ENCODE peak calls at places on chromosomes 13 and 19, in eight cellular contexts. L is transverse colon, U is choroid plexus epithelial cell, N is astrocyte, H is neural progenitor cell, P is HFFc6, J is progenitor cell of endocrine pancreas, A is tibial nerve. D is an unnamed sample.

GRCh38 chr13:50898338-50898737 is 11.3 kb upstream of the RNASEH2B start:
- DNase-seq in L (no peak), U (no peak), N (no peak), H (no peak), P (no peak), J (no peak), A (no peak), D (no peak)

GRCh38 chr19:48480476-48481190 is 11.5 kb downstream of the CYTH2 start:
- DNase-seq in L (peak), U (peak), N (no peak), H (no peak), P (peak), J (no peak), A (no peak), D (no peak)

GRCh38 chr13:79194272-79194671 is 211.8 kb downstream of the RBM26 start:
- DNase-seq in L (peak), U (no peak), N (no peak), H (no peak), P (no peak), J (no peak), A (no peak), D (no peak)

GRCh38 chr13:27374126-27374613 is 50.2 kb upstream of the GTF3A start:
- DNase-seq in L (peak), U (no peak), N (no peak), H (no peak), P (no peak), J (no peak), A (no peak), D (no peak)

GRCh38 chr13:34967851-34968562 is 25.9 kb downstream of the NBEA start:
- DNase-seq in L (no peak), U (peak), N (peak), H (no peak), P (no peak), J (no peak), A (no peak), D (no peak)

GRCh38 chr13:30872685-30873443 is 33.2 kb upstream of the MEDAG start:
- DNase-seq in L (no peak), U (peak), N (peak), H (peak), P (peak), J (no peak), A (no peak), D (no peak)

GRCh38 chr19:31555634-31556215 is 206.5 kb upstream of the TSHZ3 start:
- DNase-seq in L (no peak), U (no peak), N (no peak), H (no peak), P (no peak), J (no peak), A (no peak), D (no peak)

GRCh38 chr19:54473071-54473941 is at the start of gene CDC42EP5:
- DNase-seq in L (peak), U (peak), N (peak), H (peak), P (peak), J (no peak), A (peak), D (peak)

GRCh38 chr19:18456279-18456678 is 18.3 kb upstream of the ISYNA1 start:
- DNase-seq in L (no peak), U (no peak), N (no peak), H (no peak), P (no peak), J (no peak), A (no peak), D (no peak)

GRCh38 chr19:5632657-5633056 is 9.8 kb downstream of the SAFB start:
- DNase-seq in L (peak), U (no peak), N (no peak), H (no peak), P (no peak), J (no peak), A (no peak), D (no peak)

GRCh38 chr13:57633950-57634828 is 2.6 kb downstream of the PCDH17 start:
- DNase-seq in L (no peak), U (no peak), N (peak), H (peak), P (no peak), J (peak), A (no peak), D (no peak)

GRCh38 chr13:57631607-57632275 is at the start of gene PCDH17:
- DNase-seq in L (peak), U (peak), N (peak), H (peak), P (no peak), J (peak), A (no peak), D (peak)

GRCh38 chr13:57632276-57633140 is 964 bp downstream of the PCDH17 start:
- DNase-seq in L (no peak), U (no peak), N (peak), H (peak), P (no peak), J (peak), A (no peak), D (peak)

GRCh38 chr13:57634829-57635165 is 3.3 kb downstream of the PCDH17 start:
- DNase-seq in L (no peak), U (no peak), N (no peak), H (peak), P (no peak), J (no peak), A (no peak), D (no peak)

GRCh38 chr13:57633141-57633949 is 1.8 kb downstream of the PCDH17 start:
- DNase-seq in L (peak), U (no peak), N (peak), H (peak), P (no peak), J (peak), A (no peak), D (peak)
- TF ChIP-seq CTCF in L (no peak), U (peak), N (peak), H (peak), P (peak), J (peak), A (peak), D (peak)

GRCh38 chr13:72851678-72852014 is 69.7 kb downstream of the PIBF1 start:
- DNase-seq in L (no peak), U (no peak), N (no peak), H (no peak), P (no peak), J (no peak), A (no peak), D (no peak)

GRCh38 chr13:72853000-72853399 is 71.1 kb downstream of the PIBF1 start:
- DNase-seq in L (no peak), U (peak), N (peak), H (no peak), P (no peak), J (no peak), A (no peak), D (no peak)

GRCh38 chr13:72852207-72852606 is 70.3 kb downstream of the PIBF1 start:
- DNase-seq in L (no peak), U (no peak), N (no peak), H (no peak), P (no peak), J (no peak), A (no peak), D (no peak)

GRCh38 chr13:72850959-72851677 is 69.2 kb downstream of the PIBF1 start:
- DNase-seq in L (no peak), U (no peak), N (no peak), H (peak), P (no peak), J (no peak), A (no peak), D (no peak)

DNA sequence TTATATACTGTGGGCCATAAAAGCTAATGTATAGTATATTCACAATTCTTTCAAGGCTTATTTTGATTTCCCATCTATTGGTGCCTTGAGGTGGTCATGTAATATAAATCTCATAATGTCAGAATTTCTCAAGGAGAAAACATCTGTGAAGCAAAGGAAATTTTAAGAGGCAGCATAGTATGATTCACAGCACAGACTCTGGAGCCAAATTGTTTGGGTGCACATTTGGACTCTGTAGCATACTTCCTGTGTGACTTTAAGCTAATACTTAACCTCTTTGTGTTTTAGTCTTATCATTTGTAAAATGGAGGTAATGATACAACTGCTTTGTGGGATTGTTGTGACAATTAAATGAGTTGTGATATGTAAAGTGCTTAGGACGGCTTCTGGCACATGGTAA is 67.6 kb downstream of the PIBF1 start:
- DNase-seq in L (no peak), U (peak), N (peak), H (no peak), P (peak), J (no peak), A (no peak), D (no peak)
- TF ChIP-seq CTCF in L (no peak), U (no peak), N (no peak), H (no peak), P (no peak), J (no peak), A (no peak), D (no peak)

DNA sequence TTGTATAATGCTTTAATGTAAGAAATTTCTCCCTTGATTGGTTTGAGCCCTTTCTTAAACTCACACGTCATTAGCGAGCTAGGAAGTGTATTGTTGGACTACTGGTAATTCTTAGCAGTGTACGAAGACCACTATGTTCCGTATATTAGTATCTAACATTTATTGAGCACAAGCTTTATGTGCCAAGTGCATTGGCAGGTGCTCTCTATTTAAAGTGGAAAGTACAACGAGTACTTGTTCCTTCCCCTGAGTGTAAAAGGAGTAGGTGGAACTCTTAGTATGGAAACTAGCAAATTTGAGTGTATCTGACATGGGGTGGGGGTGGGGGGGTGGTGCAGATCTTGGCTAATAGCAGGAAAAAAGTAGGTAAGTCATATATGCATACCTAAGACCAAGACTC is 594.7 kb downstream of the FGF9 start:
- DNase-seq in L (no peak), U (no peak), N (no peak), H (no peak), P (no peak), J (no peak), A (no peak), D (no peak)
- TF ChIP-seq CTCF in L (no peak), U (no peak), N (no peak), H (no peak), P (no peak), J (no peak), A (no peak), D (no peak)

GRCh38 chr19:860481-861098 is 1.1 kb downstream of the CFD start:
- DNase-seq in L (peak), U (peak), N (peak), H (peak), P (peak), J (peak), A (peak), D (no peak)

GRCh38 chr19:861099-861755 is 1.8 kb downstream of the CFD start:
- DNase-seq in L (no peak), U (no peak), N (no peak), H (no peak), P (no peak), J (no peak), A (no peak), D (no peak)

GRCh38 chr19:863305-863620 is 3.8 kb downstream of the CFD start:
- DNase-seq in L (no peak), U (no peak), N (no peak), H (no peak), P (no peak), J (no peak), A (no peak), D (no peak)

GRCh38 chr19:862529-863304 is 3.3 kb downstream of the CFD start:
- DNase-seq in L (peak), U (peak), N (no peak), H (peak), P (peak), J (no peak), A (peak), D (no peak)

DNA sequence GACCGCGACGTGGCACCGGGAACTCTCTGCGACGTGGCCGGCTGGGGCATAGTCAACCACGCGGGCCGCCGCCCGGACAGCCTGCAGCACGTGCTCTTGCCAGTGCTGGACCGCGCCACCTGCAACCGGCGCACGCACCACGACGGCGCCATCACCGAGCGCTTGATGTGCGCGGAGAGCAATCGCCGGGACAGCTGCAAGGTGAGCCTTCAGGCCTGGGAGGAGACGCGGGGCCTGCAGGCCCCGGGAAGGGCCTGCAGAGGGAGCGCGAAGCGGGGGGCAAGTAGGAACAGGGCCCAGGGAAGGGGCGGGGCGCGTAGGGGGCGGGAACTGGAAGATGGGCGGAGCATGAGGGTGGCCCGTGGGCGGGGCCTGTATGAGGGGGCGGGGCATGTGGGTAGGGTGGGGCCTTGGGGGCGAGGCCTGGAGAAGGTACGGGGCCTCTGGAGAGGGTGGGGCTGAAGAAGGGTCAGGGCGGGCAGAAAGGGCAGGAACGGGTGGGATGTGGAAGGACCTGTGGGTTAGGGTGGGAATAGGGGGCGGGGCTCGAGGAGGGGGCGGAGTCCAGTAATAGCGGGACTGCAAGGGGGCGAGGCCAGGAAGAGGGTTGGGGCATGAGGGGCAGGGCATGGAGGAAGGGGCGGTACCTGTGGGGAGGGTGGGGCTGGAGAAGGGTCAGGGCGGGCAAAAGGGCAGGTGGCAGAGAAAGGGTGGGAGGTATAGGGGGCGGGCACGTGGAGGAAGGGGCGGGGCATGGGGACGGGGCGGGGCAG is 2.5 kb downstream of the CFD start:
- DNase-seq in L (peak), U (peak), N (no peak), H (peak), P (no peak), J (no peak), A (no peak), D (no peak)
- TF ChIP-seq CTCF in L (no peak), U (no peak), N (no peak), H (peak), P (peak), J (no peak), A (no peak), D (no peak)

DNA sequence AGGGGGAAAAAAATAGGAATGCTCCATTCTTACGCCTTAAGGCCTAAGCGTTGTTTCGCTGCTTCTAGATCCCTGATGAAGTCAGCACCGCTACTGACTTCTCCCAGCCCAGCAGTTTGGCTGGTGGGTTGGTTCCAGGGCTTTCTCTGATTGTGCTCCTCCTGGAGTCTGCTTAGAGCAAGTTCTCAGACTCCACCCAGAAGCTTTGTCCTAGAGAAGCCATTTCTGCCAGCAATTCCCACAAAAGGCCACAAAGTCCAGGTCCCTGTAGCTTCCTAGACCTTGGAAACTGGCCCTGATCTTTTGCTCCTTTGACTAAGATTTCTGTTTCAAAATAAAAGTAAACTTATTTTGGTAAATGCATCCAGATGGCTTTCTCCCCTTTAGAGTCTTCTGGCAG is 65.4 kb downstream of the KCTD12 start:
- DNase-seq in L (no peak), U (peak), N (no peak), H (no peak), P (peak), J (no peak), A (peak), D (no peak)
- TF ChIP-seq CTCF in L (no peak), U (peak), N (no peak), H (no peak), P (no peak), J (no peak), A (no peak), D (no peak)

GRCh38 chr19:49802836-49803528 is 10.1 kb downstream of the FUZ start:
- DNase-seq in L (no peak), U (no peak), N (no peak), H (no peak), P (no peak), J (no peak), A (no peak), D (no peak)

GRCh38 chr19:49800771-49801170 is 12.3 kb downstream of the FUZ start:
- DNase-seq in L (no peak), U (no peak), N (no peak), H (no peak), P (no peak), J (no peak), A (no peak), D (no peak)

GRCh38 chr19:49801401-49801888 is 11.6 kb downstream of the FUZ start:
- DNase-seq in L (no peak), U (no peak), N (no peak), H (no peak), P (no peak), J (no peak), A (no peak), D (no peak)

GRCh38 chr19:49803529-49803856 is 9.6 kb downstream of the FUZ start:
- DNase-seq in L (no peak), U (no peak), N (no peak), H (no peak), P (no peak), J (no peak), A (no peak), D (no peak)

DNA sequence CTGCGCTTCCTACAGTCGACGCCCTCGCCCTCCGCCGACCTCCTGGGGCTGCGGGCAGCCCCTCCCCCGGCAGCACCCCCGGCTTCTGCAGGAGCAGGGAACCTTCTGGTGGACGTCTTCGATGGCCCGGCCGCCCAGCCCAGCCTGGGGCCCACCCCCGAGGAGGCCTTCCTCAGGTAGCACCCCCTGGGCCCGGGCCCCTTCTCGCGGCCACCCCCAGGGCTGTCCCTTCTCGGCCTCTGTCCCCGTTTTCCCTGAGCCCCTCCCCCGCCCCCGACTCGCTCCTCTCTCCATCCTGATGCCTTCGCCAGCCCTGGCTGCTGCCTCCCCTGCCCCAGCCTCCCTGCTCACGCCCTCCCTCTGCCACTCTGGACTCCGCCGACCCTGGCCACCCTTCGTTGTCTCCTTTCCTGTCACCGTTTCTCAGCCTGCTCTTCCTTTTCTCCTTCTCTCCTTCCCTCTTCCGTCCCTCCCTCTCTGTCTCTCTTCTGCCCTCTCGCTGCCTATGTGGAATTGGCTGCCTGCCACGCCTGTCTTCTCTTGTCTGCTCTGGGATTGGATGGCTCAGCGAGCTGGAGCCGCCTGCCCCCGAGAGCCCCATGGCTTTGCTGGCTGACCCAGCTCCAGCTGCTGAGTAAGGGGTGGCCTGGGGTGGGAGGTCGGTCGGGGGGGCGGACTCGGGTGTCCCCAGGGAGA is 11.0 kb downstream of the FUZ start:
- DNase-seq in L (peak), U (peak), N (peak), H (peak), P (peak), J (no peak), A (peak), D (peak)
- TF ChIP-seq CTCF in L (no peak), U (peak), N (no peak), H (peak), P (peak), J (no peak), A (peak), D (no peak)

DNA sequence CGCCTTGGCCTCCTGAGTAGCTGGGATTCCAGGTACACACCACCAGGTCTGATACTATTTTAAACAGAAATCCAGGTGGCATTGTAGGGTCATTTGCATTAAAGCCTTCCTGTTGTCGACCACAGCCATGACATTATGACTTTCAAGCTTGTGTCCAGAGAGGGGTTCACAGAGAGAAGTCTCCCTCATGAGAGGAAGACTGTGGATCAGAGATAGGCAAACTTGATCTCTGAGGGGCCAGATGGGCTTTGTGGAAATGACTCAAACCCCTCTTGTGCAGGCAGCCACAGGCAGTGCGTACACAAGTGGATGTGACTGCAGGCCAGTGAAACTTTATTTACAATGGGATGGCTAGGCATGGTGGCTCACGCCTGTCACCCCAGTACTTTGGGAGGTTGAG is 27.8 kb upstream of the F2RL3 start:
- DNase-seq in L (no peak), U (no peak), N (no peak), H (no peak), P (no peak), J (no peak), A (no peak), D (no peak)
- TF ChIP-seq CTCF in L (no peak), U (no peak), N (no peak), H (no peak), P (no peak), J (no peak), A (no peak), D (no peak)

DNA sequence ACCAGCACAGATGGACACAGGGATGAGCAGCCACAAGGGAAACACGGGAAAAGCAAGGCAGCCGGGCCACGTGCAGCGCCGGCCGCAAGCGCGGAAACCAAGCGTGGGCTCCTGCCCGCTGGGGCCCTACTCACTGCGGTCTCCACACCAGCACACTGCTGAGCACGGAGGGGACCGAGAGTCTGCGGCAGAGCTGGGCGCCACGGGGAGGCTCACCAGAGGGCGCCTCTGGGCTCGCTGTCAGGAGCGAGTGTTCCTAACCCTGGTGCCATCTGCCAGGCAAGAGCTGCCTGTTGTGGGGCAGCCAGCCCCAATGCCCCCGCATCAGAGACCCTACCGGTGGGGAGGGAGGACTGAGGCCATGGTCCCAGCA is 26.5 kb downstream of the MPND start:
- DNase-seq in L (peak), U (peak), N (no peak), H (peak), P (no peak), J (no peak), A (no peak), D (no peak)
- TF ChIP-seq CTCF in L (peak), U (peak), N (peak), H (peak), P (peak), J (peak), A (peak), D (no peak)

D was measured in mesothelial cell of epicardium.